ENCODE peak calls at places on chromosomes 3 and 15, in four cellular contexts. D, X, J and M are unnamed samples.

GRCh38 chr3:64143399-64144130 is 81.7 kb downstream of the PRICKLE2 start:
- DNase-seq in D (no peak), X (no peak), J (no peak), M (no peak)

GRCh38 chr15:67967871-67968423 is 86.2 kb upstream of the PIAS1 start:
- DNase-seq in D (peak; percentile 84), X (peak; percentile 84), J (no peak), M (peak; percentile 89)

GRCh38 chr3:143875566-143875965 is 27.3 kb upstream of the SLC9A9 start:
- DNase-seq in D (no peak), X (no peak), J (no peak), M (no peak)

GRCh38 chr15:42158941-42159340 is 2.5 kb upstream of the PLA2G4F start:
- DNase-seq in D (no peak), X (no peak), J (no peak), M (no peak)

GRCh38 chr3:40576431-40576830 is 51.7 kb downstream of the ZNF621 start:
- DNase-seq in D (no peak), X (no peak), J (no peak), M (no peak)

GRCh38 chr3:170473358-170473757 is 54.7 kb downstream of the CLDN11 start:
- DNase-seq in D (no peak), X (no peak), J (no peak), M (no peak)

GRCh38 chr15:93432474-93432873 is 343.5 kb upstream of the RGMA start:
- DNase-seq in D (no peak), X (no peak), J (no peak), M (no peak)

GRCh38 chr3:190531406-190531805 is 17.5 kb downstream of the IL1RAP start:
- DNase-seq in D (no peak), X (no peak), J (no peak), M (no peak)

GRCh38 chr15:59794229-59794886 is 105.2 kb upstream of the BNIP2 start:
- DNase-seq in D (no peak), X (no peak), J (no peak), M (no peak)

GRCh38 chr15:51377038-51377761 is 35.7 kb downstream of the GLDN start:
- DNase-seq in D (no peak), X (no peak), J (no peak), M (no peak)

GRCh38 chr3:12440927-12441326 is 43.4 kb upstream of the TSEN2 start:
- DNase-seq in D (peak; percentile 72), X (peak; percentile 67), J (no peak), M (no peak)

GRCh38 chr15:41583795-41584194 is 24.8 kb downstream of the TYRO3 start:
- DNase-seq in D (no peak), X (no peak), J (no peak), M (no peak)

GRCh38 chr3:164451083-164451910 is 627.0 kb downstream of the SI start:
- DNase-seq in D (peak; percentile 68), X (peak; percentile 40), J (no peak), M (no peak)

GRCh38 chr3:46423588-46423987 is 16.5 kb downstream of the CCRL2 start:
- DNase-seq in D (no peak), X (no peak), J (no peak), M (no peak)

GRCh38 chr15:41258706-41259471 is 27.8 kb downstream of the CHP1 start:
- DNase-seq in D (no peak), X (no peak), J (no peak), M (no peak)

DNA sequence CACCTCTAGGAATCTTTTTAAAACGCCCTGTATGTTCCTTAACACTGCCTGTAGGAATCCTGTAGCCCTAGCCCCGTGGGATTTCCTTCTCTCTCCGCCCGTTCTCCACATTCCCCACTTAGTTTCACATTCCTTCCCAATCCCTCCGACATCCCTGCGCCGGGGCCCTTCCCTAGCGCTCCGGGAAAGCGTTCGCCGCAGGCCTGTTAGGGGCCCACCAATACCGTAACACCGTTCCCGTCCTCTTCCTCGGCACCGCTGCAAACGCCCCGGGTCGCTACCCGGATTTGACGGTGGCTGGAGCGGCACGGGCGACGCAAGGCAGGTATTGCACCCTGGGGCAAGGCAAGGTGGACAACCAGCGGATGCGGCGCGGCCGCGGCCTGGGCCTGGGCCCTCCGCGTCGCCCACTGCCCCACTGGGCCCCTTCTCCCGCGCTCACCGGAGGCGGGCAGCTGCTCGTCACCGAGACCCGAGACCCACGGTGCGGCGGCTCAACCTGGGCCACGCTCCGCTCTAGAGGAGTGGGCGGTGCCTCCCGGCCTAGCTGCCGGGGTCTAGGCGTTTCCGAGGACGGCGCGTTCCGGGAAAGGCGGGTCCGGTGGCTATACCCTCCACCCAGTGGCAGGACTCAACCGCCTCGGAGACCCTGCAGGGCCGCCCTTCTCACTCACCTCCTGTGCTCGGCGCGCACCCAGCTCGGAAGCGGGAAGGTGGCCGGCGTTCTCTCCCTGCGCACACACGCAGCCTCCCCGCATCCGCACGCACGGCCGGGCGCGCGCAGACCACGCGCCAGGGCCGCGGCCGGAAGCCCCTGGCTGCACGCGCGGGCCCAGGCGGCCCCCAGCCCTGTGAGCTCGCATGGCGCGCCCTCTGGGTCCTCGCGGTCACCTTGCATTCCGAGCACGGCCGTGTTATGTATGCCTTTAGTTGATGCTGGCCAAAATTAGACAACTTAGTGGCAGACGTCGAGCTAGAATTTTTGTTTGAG is at the start of gene B3GALNT1:
- DNase-seq in D (no peak), X (peak; percentile 40), J (no peak), M (peak; percentile 77)
- TF ChIP-seq CTCF in D (no peak), X (no peak), J (no peak), M (no peak)

GRCh38 chr3:53043738-53044137 is 2.1 kb downstream of the SFMBT1 start:
- DNase-seq in D (no peak), X (no peak), J (no peak), M (no peak)

GRCh38 chr3:53044371-53045106 is 1.3 kb downstream of the SFMBT1 start:
- DNase-seq in D (no peak), X (no peak), J (no peak), M (peak; percentile 76)

GRCh38 chr3:53045784-53046170 is at the start of gene SFMBT1:
- DNase-seq in D (no peak), X (peak; percentile 69), J (no peak), M (peak; percentile 74)

GRCh38 chr3:53045107-53045783 is 628 bp downstream of the SFMBT1 start:
- DNase-seq in D (no peak), X (peak; percentile 51), J (no peak), M (no peak)

DNA sequence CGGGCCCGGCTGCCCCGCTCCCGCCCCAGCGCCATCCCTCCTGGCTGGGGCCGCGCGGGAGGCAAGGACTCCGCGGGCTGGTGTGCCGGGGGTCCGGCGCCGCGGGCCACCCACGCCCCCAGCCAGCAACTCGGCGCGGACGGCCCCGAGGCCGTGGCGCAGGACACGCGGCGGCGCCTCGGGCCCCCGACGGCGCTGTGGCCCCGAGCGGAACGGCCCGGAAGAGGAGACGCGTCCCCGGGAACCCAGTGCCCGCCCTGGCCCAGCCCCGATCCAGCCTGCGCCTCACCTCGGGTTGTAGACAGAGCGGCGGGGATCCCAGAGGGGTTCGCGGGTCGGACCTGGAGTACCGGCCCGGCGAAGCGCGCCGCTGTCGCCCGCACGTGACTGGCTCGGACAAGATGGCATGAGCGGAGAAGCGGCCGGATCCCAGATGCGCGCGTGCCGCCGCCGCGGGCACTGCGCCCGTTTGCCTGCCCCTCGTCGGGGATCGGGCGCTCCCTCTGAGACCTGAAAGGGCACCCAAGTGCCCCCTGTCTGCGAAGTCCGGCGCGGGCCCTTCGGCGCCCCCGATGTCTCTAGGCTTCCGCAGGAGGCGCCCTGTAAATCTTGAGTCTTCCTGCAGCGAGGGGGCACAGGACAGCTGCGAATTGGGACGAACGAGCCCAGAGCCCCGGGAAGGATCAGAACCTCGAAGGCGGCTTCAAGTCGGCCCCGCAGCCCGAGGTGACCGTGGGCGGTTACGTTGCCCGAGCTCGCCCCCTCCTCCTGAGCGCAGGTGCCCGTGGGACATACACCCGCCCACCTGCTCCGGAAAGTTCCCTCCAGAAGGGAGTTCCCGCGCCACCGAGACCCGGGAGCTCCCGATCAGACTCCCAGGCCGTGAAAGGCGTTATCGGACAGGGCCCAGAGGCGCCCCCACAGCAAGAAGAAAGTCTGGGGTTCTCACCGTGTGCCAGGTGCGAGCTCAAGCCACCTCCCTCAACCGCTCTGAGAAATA is 598 bp upstream of the SFMBT1 start:
- DNase-seq in D (peak; percentile 65), X (peak; percentile 40), J (no peak), M (peak; percentile 76)
- TF ChIP-seq CTCF in D (no peak), X (peak; percentile 32), J (peak; percentile 33), M (no peak)

GRCh38 chr3:132344666-132345280 is 27.6 kb downstream of the ACP3 start:
- DNase-seq in D (no peak), X (no peak), J (peak; percentile 27), M (no peak)

GRCh38 chr3:132342615-132343014 is 25.4 kb downstream of the ACP3 start:
- DNase-seq in D (no peak), X (no peak), J (no peak), M (no peak)

GRCh38 chr3:132342183-132342582 is 25.0 kb downstream of the ACP3 start:
- DNase-seq in D (no peak), X (no peak), J (no peak), M (no peak)

GRCh38 chr3:132341746-132342145 is 24.5 kb downstream of the ACP3 start:
- DNase-seq in D (no peak), X (no peak), J (no peak), M (no peak)

DNA sequence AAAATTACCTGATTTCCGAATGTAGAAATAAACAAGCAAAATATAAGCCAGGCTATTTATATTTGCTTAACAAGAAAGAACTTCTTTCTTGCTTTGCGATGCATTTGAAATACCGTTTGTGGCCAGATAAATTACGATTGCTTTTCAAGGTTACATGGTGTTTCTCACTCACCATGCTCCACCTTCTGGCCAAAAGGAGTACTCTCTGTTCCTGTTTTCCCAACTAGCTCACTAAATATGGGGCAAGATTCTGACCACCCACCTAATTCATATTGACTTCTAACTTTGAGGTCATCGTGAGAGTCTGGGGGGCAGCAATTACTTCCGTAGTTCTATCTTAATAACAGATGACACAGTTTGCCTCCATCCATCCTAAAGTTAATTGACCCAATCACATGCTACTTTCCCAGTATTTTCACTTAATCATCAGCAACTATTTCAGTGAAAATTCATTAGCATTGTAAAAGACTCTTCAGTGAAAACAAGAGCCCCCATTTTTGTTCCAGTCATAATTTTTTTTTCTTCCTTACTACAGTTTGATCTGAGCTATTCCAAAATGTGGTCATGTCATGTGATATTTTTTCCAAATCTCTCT is 25.9 kb downstream of the ACP3 start:
- DNase-seq in D (no peak), X (peak; percentile 21), J (peak; percentile 50), M (no peak)
- TF ChIP-seq CTCF in D (peak; percentile 69), X (peak; percentile 85), J (peak; percentile 78), M (peak; percentile 61)

GRCh38 chr3:156180077-156180476 is 59.7 kb downstream of the KCNAB1 start:
- DNase-seq in D (no peak), X (no peak), J (no peak), M (no peak)

GRCh38 chr3:156176048-156176447 is 55.7 kb downstream of the KCNAB1 start:
- DNase-seq in D (no peak), X (no peak), J (no peak), M (no peak)

GRCh38 chr3:156175570-156175969 is 55.2 kb downstream of the KCNAB1 start:
- DNase-seq in D (no peak), X (no peak), J (no peak), M (no peak)

GRCh38 chr3:156174229-156174847 is 54.0 kb downstream of the KCNAB1 start:
- DNase-seq in D (no peak), X (no peak), J (peak; percentile 16), M (no peak)

DNA sequence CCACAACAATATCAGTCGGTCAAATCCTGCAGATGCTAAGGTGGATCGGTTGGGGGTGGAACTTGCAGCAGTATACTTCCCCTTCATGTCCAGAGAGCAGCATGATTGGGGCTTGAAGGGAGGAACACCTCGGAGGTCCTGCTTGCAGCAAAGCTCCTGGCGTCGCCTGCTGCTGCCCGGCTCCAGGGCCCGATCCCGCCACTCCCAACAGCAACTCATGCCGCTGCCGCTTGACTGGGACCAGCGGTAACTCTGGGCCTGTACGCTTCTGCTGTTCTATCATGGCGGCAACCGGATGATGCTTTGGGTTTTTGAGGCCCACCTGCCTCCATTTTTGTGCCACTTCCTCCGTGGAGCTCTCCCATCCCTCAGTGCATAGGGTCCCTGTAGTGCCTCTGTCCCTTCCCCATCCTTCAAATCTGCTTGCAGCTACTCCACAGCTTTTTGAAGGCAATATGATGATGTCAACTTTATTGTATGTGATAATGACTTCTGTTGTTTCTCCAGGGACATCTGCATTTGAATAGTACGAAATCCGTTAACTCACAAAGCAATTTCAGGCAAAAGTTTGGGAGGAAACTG is 56.3 kb downstream of the KCNAB1 start:
- DNase-seq in D (no peak), X (no peak), J (no peak), M (no peak)
- TF ChIP-seq CTCF in D (no peak), X (no peak), J (no peak), M (no peak)